ENCODE peak calls at places on chromosomes 12 and 14, in five cellular contexts. H is left ventricle myocardium inferior, G is mesenchymal stem cell, J is psoas muscle, N is testis. O is an unnamed sample.
A peak's percentile ranks its signal among the peaks of the same experiment; 100 is the strongest.

GRCh38 chr12:4109826-4110225 is 163.7 kb upstream of the CCND2 start:
- DNase-seq in H (no peak), G (no peak), J (no peak), N (no peak), O (no peak)

GRCh38 chr12:109892748-109893147 is 7.3 kb upstream of the TCHP start:
- DNase-seq in H (no peak), G (no peak), J (no peak), N (no peak), O (no peak)

GRCh38 chr14:91418387-91419043 is 895 bp upstream of the CCDC88C start:
- DNase-seq in H (peak; percentile 66), G (peak; percentile 59), J (peak; percentile 76), N (peak; percentile 83), O (no peak)

GRCh38 chr14:53411110-53411509 is 258.0 kb upstream of the DDHD1 start:
- DNase-seq in H (no peak), G (peak; percentile 87), J (no peak), N (no peak), O (peak; percentile 59)

GRCh38 chr12:112473056-112473455 is 54.3 kb downstream of the PTPN11 start:
- DNase-seq in H (no peak), G (peak; percentile 16), J (no peak), N (no peak), O (no peak)

GRCh38 chr12:19439059-19440018 is at the start of gene AEBP2:
- DNase-seq in H (peak; percentile 93), G (peak; percentile 95), J (peak; percentile 97), N (peak; percentile 95), O (peak; percentile 90)

GRCh38 chr12:12990700-12991468 is 9.2 kb downstream of the HEBP1 start:
- DNase-seq in H (no peak), G (peak; percentile 17), J (no peak), N (no peak), O (no peak)

GRCh38 chr12:57461326-57461903 is 1.8 kb downstream of the GLI1 start:
- DNase-seq in H (peak; percentile 74), G (peak; percentile 72), J (peak; percentile 73), N (peak; percentile 87), O (no peak)

GRCh38 chr12:71652656-71653055 is 11.0 kb downstream of the ZFC3H1 start:
- DNase-seq in H (no peak), G (no peak), J (no peak), N (no peak), O (no peak)

GRCh38 chr12:43816168-43816567 is 10.1 kb upstream of the TWF1 start:
- DNase-seq in H (no peak), G (no peak), J (no peak), N (no peak), O (no peak)

GRCh38 chr14:26939756-26940155 is 341.9 kb upstream of the NOVA1 start:
- DNase-seq in H (no peak), G (no peak), J (no peak), N (no peak), O (no peak)

GRCh38 chr12:88062464-88062863 is 33.3 kb upstream of the C12orf50 start:
- DNase-seq in H (no peak), G (no peak), J (no peak), N (no peak), O (no peak)

GRCh38 chr14:93234798-93235197 is 27.7 kb downstream of the UBR7 start:
- DNase-seq in H (no peak), G (no peak), J (no peak), N (no peak), O (peak; percentile 52)

GRCh38 chr12:109464642-109465351 is 12.3 kb downstream of the KCTD10 start:
- DNase-seq in H (no peak), G (no peak), J (no peak), N (no peak), O (no peak)

GRCh38 chr12:109925185-109925835 is 25.2 kb downstream of the TCHP start:
- DNase-seq in H (no peak), G (no peak), J (no peak), N (no peak), O (no peak)

GRCh38 chr12:3088251-3088650 is 11.1 kb downstream of the TSPAN9 start:
- DNase-seq in H (no peak), G (no peak), J (no peak), N (no peak), O (no peak)

GRCh38 chr14:74409441-74409840 is 16.6 kb downstream of the SYNDIG1L start:
- DNase-seq in H (no peak), G (no peak), J (no peak), N (no peak), O (no peak)

GRCh38 chr12:30880061-30880460 is 46.5 kb upstream of the TSPAN11 start:
- DNase-seq in H (no peak), G (peak; percentile 6), J (no peak), N (no peak), O (no peak)

GRCh38 chr14:106062502-106063272 is 536.3 kb downstream of the TMEM121 start:
- DNase-seq in H (no peak), G (no peak), J (no peak), N (no peak), O (no peak)

GRCh38 chr12:40032433-40033259 is 73.2 kb downstream of the SLC2A13 start:
- DNase-seq in H (no peak), G (no peak), J (no peak), N (no peak), O (no peak)

GRCh38 chr14:65750906-65751305 is 338.4 kb downstream of the FUT8 start:
- DNase-seq in H (no peak), G (no peak), J (no peak), N (no peak), O (no peak)

GRCh38 chr12:57118711-57119271 is 7.6 kb upstream of the STAT6 start:
- DNase-seq in H (no peak), G (no peak), J (no peak), N (no peak), O (no peak)

GRCh38 chr14:93800038-93800937 is 12.0 kb upstream of the PRIMA1 start:
- DNase-seq in H (no peak), G (no peak), J (no peak), N (no peak), O (no peak)

GRCh38 chr14:33184587-33184986 is 245.9 kb downstream of the NPAS3 start:
- DNase-seq in H (no peak), G (peak; percentile 19), J (no peak), N (no peak), O (peak; percentile 3)

GRCh38 chr14:105999361-106000028 is 473.1 kb downstream of the TMEM121 start:
- DNase-seq in H (peak; percentile 40), G (no peak), J (peak; percentile 67), N (peak; percentile 93), O (no peak)

GRCh38 chr12:130813436-130813835 is 25.6 kb downstream of the STX2 start:
- DNase-seq in H (no peak), G (no peak), J (no peak), N (no peak), O (no peak)

GRCh38 chr12:62717636-62718035 is 217.3 kb downstream of the PPM1H start:
- DNase-seq in H (no peak), G (no peak), J (no peak), N (no peak), O (no peak)

GRCh38 chr12:3076730-3077571 is at the start of gene TSPAN9:
- DNase-seq in H (peak; percentile 82), G (peak; percentile 76), J (peak; percentile 83), N (peak; percentile 77), O (peak; percentile 42)

GRCh38 chr12:120944645-120945217 is 33.6 kb upstream of the HNF1A start:
- DNase-seq in H (peak; percentile 25), G (peak; percentile 56), J (peak; percentile 58), N (peak; percentile 62), O (no peak)

GRCh38 chr12:27779837-27780611 is at the start of the genes KLHL42 and MANSC4:
- DNase-seq in H (peak; percentile 76), G (peak; percentile 76), J (peak; percentile 87), N (peak; percentile 65), O (peak; percentile 30)

GRCh38 chr12:2751686-2752085 is 43.1 kb upstream of the FKBP4 start:
- DNase-seq in H (no peak), G (no peak), J (no peak), N (no peak), O (no peak)

GRCh38 chr12:119803391-119803791 is 73.7 kb downstream of the CIT start:
- DNase-seq in H (no peak), G (peak; percentile 50), J (no peak), N (peak; percentile 20), O (no peak)

GRCh38 chr12:4518106-4518728 is 20.5 kb upstream of the RAD51AP1 start:
- DNase-seq in H (no peak), G (peak; percentile 31), J (no peak), N (no peak), O (peak; percentile 32)

GRCh38 chr14:89015016-89015415 is 190.6 kb downstream of the TTC8 start:
- DNase-seq in H (no peak), G (no peak), J (no peak), N (no peak), O (no peak)

GRCh38 chr14:102951034-102951433 is 28.6 kb downstream of the AMN start:
- DNase-seq in H (no peak), G (no peak), J (no peak), N (peak; percentile 94), O (no peak)

GRCh38 chr12:97568336-97569180 is 106.0 kb downstream of the RMST start:
- DNase-seq in H (no peak), G (no peak), J (no peak), N (no peak), O (no peak)

GRCh38 chr12:54287316-54288157 is 7.0 kb downstream of the HNRNPA1 start:
- DNase-seq in H (no peak), G (no peak), J (no peak), N (no peak), O (no peak)
- H3K4me3 ChIP-seq in H (no peak overlapping the region), G (no peak overlapping the region), J (peak overlapping the region; percentile 13), N (no peak overlapping the region), O (no peak overlapping the region)

GRCh38 chr14:22493143-22493542 is 95.9 kb downstream of the DAD1 start:
- DNase-seq in H (no peak), G (no peak), J (no peak), N (no peak), O (no peak)
- H3K4me3 ChIP-seq in H (no peak overlapping the region), G (no peak overlapping the region), J (no peak overlapping the region), N (no peak overlapping the region), O (no peak overlapping the region)

DNA sequence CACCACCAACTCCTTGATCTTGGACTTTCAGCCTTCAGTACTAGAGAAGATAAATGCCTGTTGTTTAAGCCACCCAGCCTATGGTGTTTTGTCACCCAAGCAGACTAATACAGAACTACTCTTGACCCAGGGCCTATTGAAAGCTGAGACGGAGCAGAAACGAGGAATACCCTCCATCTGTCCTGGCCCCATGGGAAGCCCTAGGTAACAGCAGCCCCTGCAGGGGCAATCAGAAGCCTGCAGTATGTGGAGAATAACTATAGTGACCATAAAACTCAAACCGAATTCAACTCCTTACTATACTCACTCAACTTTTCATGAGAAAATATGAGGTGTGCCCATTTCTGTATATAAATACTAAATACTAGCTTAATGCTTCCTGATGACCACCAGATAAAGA is 307.4 kb downstream of the NUAK1 start:
- DNase-seq in H (no peak), G (no peak), J (no peak), N (no peak), O (no peak)
- H3K4me3 ChIP-seq in H (no peak overlapping the region), G (no peak overlapping the region), J (no peak overlapping the region), N (no peak overlapping the region), O (no peak overlapping the region)

GRCh38 chr14:69259176-69259530 is 805 bp upstream of the GALNT16 start:
- DNase-seq in H (no peak), G (no peak), J (no peak), N (no peak), O (no peak)
- H3K4me3 ChIP-seq in H (peak overlapping the region; percentile 83), G (no peak overlapping the region), J (peak overlapping the region; percentile 74), N (peak overlapping the region; percentile 55), O (peak overlapping the region; percentile 57)

O was measured in skeletal muscle cell.